ENCODE peak calls at places on chromosome 1, in six cellular contexts. Y is osteoblast, M is GM23248, Q is neuronal stem cell, L is left ventricle myocardium inferior, C is pancreas. U is an unnamed sample.

GRCh38 chr1:116817582-116818064 is 63.4 kb downstream of the CD2 start:
- DNase-seq in Y (no peak), M (peak; percentile 45), Q (peak; percentile 9), L (no peak), C (peak; percentile 64), U (no peak)

GRCh38 chr1:45908613-45909140 is 105.3 kb downstream of the MAST2 start:
- DNase-seq in Y (no peak), M (no peak), Q (no peak), L (no peak), C (no peak), U (no peak)

GRCh38 chr1:150235436-150235851 is 468 bp downstream of the ANP32E start:
- DNase-seq in Y (peak; percentile 91), M (peak; percentile 57), Q (no peak), L (no peak), C (no peak), U (no peak)

GRCh38 chr1:227560814-227561213 is 2.5 kb upstream of the ZNF678 start:
- DNase-seq in Y (no peak), M (peak; percentile 21), Q (no peak), L (no peak), C (peak; percentile 50), U (no peak)

GRCh38 chr1:58441699-58442098 is 104.8 kb downstream of the OMA1 start:
- DNase-seq in Y (no peak), M (no peak), Q (no peak), L (no peak), C (no peak), U (no peak)

GRCh38 chr1:163381487-163382184 is 59.9 kb downstream of the NUF2 start:
- DNase-seq in Y (no peak), M (no peak), Q (no peak), L (no peak), C (no peak), U (no peak)

GRCh38 chr1:173771536-173771935 is 52.9 kb upstream of the DARS2 start:
- DNase-seq in Y (no peak), M (no peak), Q (no peak), L (no peak), C (no peak), U (no peak)

GRCh38 chr1:167094690-167095089 is 815 bp downstream of the STYXL2 start:
- DNase-seq in Y (no peak), M (no peak), Q (no peak), L (no peak), C (no peak), U (no peak)

GRCh38 chr1:63319069-63320023 is 3.0 kb upstream of the FOXD3 start:
- DNase-seq in Y (peak; percentile 78), M (no peak), Q (peak; percentile 45), L (no peak), C (peak; percentile 58), U (no peak)

GRCh38 chr1:200668514-200669313 is 993 bp downstream of the DDX59 start:
- DNase-seq in Y (no peak), M (no peak), Q (no peak), L (no peak), C (no peak), U (no peak)

GRCh38 chr1:20194770-20195463 is 8.6 kb upstream of the PLA2G2C start:
- DNase-seq in Y (no peak), M (peak; percentile 78), Q (peak; percentile 51), L (peak; percentile 65), C (peak; percentile 89), U (no peak)

GRCh38 chr1:111988743-111989453 is 570 bp downstream of the KCND3 start:
- DNase-seq in Y (peak; percentile 82), M (peak; percentile 15), Q (no peak), L (peak; percentile 31), C (peak; percentile 70), U (no peak)

GRCh38 chr1:116461723-116462122 is 88.7 kb downstream of the ATP1A1 start:
- DNase-seq in Y (no peak), M (no peak), Q (no peak), L (no peak), C (no peak), U (no peak)

GRCh38 chr1:1284370-1285101 is 4.3 kb downstream of the SCNN1D start:
- DNase-seq in Y (no peak), M (no peak), Q (no peak), L (no peak), C (peak; percentile 45), U (no peak)

GRCh38 chr1:114094675-114095074 is 59.0 kb downstream of the SYT6 start:
- DNase-seq in Y (no peak), M (no peak), Q (no peak), L (no peak), C (no peak), U (no peak)

GRCh38 chr1:114901739-114902255 is 47.1 kb downstream of the SYCP1 start:
- DNase-seq in Y (no peak), M (peak; percentile 1), Q (no peak), L (no peak), C (no peak), U (no peak)

GRCh38 chr1:203628185-203628996 is 1.8 kb downstream of the ATP2B4 start:
- DNase-seq in Y (peak; percentile 80), M (peak; percentile 82), Q (peak; percentile 73), L (peak; percentile 30), C (peak; percentile 62), U (peak; percentile 76)

GRCh38 chr1:248627971-248628844 is 6.7 kb downstream of the OR2T11 start:
- DNase-seq in Y (no peak), M (no peak), Q (no peak), L (no peak), C (no peak), U (no peak)

GRCh38 chr1:91282695-91283420 is 121.8 kb downstream of the HFM1 start:
- DNase-seq in Y (peak; percentile 90), M (peak; percentile 79), Q (peak; percentile 69), L (no peak), C (no peak), U (no peak)

GRCh38 chr1:48823161-48823560 is 46.5 kb upstream of the BEND5 start:
- DNase-seq in Y (peak; percentile 11), M (no peak), Q (no peak), L (peak; percentile 12), C (no peak), U (no peak)

GRCh38 chr1:214422137-214422671 is 129.2 kb downstream of the PTPN14 start:
- DNase-seq in Y (peak; percentile 72), M (peak; percentile 82), Q (no peak), L (no peak), C (no peak), U (peak; percentile 47)

GRCh38 chr1:12539705-12540579 is 78.1 kb downstream of the DHRS3 start:
- DNase-seq in Y (peak; percentile 94), M (peak; percentile 94), Q (peak; percentile 61), L (peak; percentile 81), C (peak; percentile 63), U (no peak)

GRCh38 chr1:226546926-226547325 is 1.6 kb upstream of the STUM start:
- DNase-seq in Y (no peak), M (no peak), Q (no peak), L (no peak), C (no peak), U (no peak)

GRCh38 chr1:226545806-226546596 is 2.6 kb upstream of the STUM start:
- DNase-seq in Y (peak; percentile 56), M (peak; percentile 24), Q (no peak), L (peak; percentile 60), C (no peak), U (no peak)

GRCh38 chr1:226541631-226542622 is 6.6 kb upstream of the STUM start:
- DNase-seq in Y (no peak), M (no peak), Q (no peak), L (peak; percentile 45), C (peak; percentile 84), U (no peak)

GRCh38 chr1:226541231-226541630 is 7.3 kb upstream of the STUM start:
- DNase-seq in Y (peak; percentile 74), M (no peak), Q (no peak), L (no peak), C (no peak), U (no peak)

DNA sequence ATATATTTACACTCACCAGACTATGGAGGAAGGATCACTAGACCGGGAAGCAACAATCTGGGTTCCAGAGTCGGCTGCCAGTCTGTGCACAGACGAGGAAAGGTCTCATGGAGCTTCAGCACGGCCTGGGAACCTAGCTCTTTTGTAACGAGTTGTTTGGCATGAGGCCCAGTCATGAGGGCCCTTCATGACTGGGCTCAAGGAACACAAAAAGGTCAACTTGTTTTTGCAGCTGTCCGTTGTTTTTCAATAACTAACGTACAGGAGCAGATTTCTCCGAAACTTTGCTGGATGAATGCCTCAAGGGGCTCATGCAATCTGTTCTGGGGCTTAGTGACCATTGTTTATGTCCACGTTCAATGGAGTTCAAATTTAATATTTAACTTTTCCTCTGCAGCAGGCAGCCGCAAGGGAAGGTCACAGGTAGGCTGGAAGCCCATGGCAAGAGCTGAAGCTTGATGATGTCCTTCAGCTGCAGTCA is 5.9 kb upstream of the STUM start:
- DNase-seq in Y (no peak), M (no peak), Q (no peak), L (peak; percentile 40), C (no peak), U (no peak)
- H3K27ac ChIP-seq in Y (no peak overlapping the region), M (no peak overlapping the region), Q (no peak overlapping the region), L (peak overlapping the region; percentile 66), C (peak overlapping the region; percentile 67), U (no peak overlapping the region)

GRCh38 chr1:181469829-181470228 is 13.5 kb upstream of the CACNA1E start:
- DNase-seq in Y (peak; percentile 82), M (peak; percentile 75), Q (no peak), L (no peak), C (no peak), U (no peak)
- H3K36me3 ChIP-seq in Y (no peaks in the 10 kb centered on the region), M (no peaks in the 10 kb centered on the region), Q (no peaks in the 10 kb centered on the region), L (no peaks in the 10 kb centered on the region), C (no peaks in the 10 kb centered on the region), U (no peaks in the 10 kb centered on the region)

GRCh38 chr1:33047839-33048305 is 11.2 kb upstream of the AK2 start:
- DNase-seq in Y (no peak), M (peak; percentile 70), Q (no peak), L (no peak), C (no peak), U (no peak)
- H3K27ac ChIP-seq in Y (no peak overlapping the region), M (no peak overlapping the region), Q (no peak overlapping the region), L (no peak overlapping the region), C (no peak overlapping the region), U (peak overlapping the region; percentile 57)

GRCh38 chr1:70315782-70316181 is 38.7 kb downstream of the ANKRD13C start:
- DNase-seq in Y (no peak), M (no peak), Q (no peak), L (no peak), C (no peak), U (no peak)

GRCh38 chr1:70317087-70317486 is 37.4 kb downstream of the ANKRD13C start:
- DNase-seq in Y (no peak), M (no peak), Q (no peak), L (no peak), C (no peak), U (no peak)

GRCh38 chr1:70318191-70318590 is 36.3 kb downstream of the ANKRD13C start:
- DNase-seq in Y (no peak), M (no peak), Q (no peak), L (no peak), C (no peak), U (no peak)

GRCh38 chr1:70324683-70325082 is 29.8 kb downstream of the ANKRD13C start:
- DNase-seq in Y (no peak), M (no peak), Q (no peak), L (no peak), C (no peak), U (no peak)

GRCh38 chr1:70319750-70320149 is 34.8 kb downstream of the ANKRD13C start:
- DNase-seq in Y (no peak), M (peak; percentile 77), Q (no peak), L (no peak), C (no peak), U (no peak)
- H3K36me3 ChIP-seq in Y (peaks cover 12% of the 10 kb centered on the region), M (peaks cover 5% of the 10 kb centered on the region), Q (no peaks in the 10 kb centered on the region), L (peaks cover 21% of the 10 kb centered on the region), C (no peaks in the 10 kb centered on the region), U (peaks cover 26% of the 10 kb centered on the region)

U was measured in RWPE2.